ENCODE peak calls at places on chromosome 11, in six cellular contexts. V is transverse colon, K is hippocampal formation, A is body of pancreas, M is mesenteric fat pad, E is A673. Y is an unnamed sample.

GRCh38 chr11:6655790-6656580 is at the start of gene DCHS1:
- DNase-seq in V (peak; percentile 26), K (no peak), A (no peak), M (no peak), E (peak; percentile 7), Y (no peak)

GRCh38 chr11:76642341-76642740 is 28.2 kb downstream of the LRRC32 start:
- DNase-seq in V (no peak), K (no peak), A (no peak), M (peak; percentile 26), E (no peak), Y (no peak)

GRCh38 chr11:14902650-14903350 is 10.8 kb upstream of the CYP2R1 start:
- DNase-seq in V (no peak), K (no peak), A (peak; percentile 19), M (no peak), E (peak; percentile 25), Y (no peak)

GRCh38 chr11:69657911-69658605 is 17.1 kb downstream of the LTO1 start:
- DNase-seq in V (no peak), K (no peak), A (no peak), M (no peak), E (peak; percentile 41), Y (no peak)

GRCh38 chr11:82174610-82175009 is 559.1 kb downstream of the FAM181B start:
- DNase-seq in V (no peak), K (no peak), A (no peak), M (no peak), E (peak; percentile 59), Y (no peak)

GRCh38 chr11:1567052-1567720 is 4.9 kb downstream of the DUSP8 start:
- DNase-seq in V (no peak), K (no peak), A (peak; percentile 27), M (no peak), E (no peak), Y (no peak)

GRCh38 chr11:69587454-69588081 is 53.4 kb upstream of the CCND1 start:
- DNase-seq in V (no peak), K (no peak), A (no peak), M (no peak), E (no peak), Y (no peak)

GRCh38 chr11:72227316-72228228 is 3.0 kb downstream of the INPPL1 start:
- DNase-seq in V (no peak), K (no peak), A (peak; percentile 27), M (peak; percentile 87), E (no peak), Y (peak; percentile 60)

GRCh38 chr11:8095356-8095755 is 14.3 kb downstream of the TUB start:
- DNase-seq in V (no peak), K (no peak), A (no peak), M (peak; percentile 73), E (no peak), Y (no peak)

GRCh38 chr11:13713982-13714381 is 45.5 kb downstream of the FAR1 start:
- DNase-seq in V (no peak), K (no peak), A (no peak), M (no peak), E (no peak), Y (no peak)

GRCh38 chr11:70872950-70873735 is 379.2 kb downstream of the SHANK2 start:
- DNase-seq in V (no peak), K (no peak), A (no peak), M (no peak), E (no peak), Y (no peak)

GRCh38 chr11:120149246-120149645 is 11.3 kb upstream of the TRIM29 start:
- DNase-seq in V (no peak), K (no peak), A (no peak), M (no peak), E (no peak), Y (no peak)

GRCh38 chr11:102560555-102561011 is 30.0 kb upstream of the MMP7 start:
- DNase-seq in V (peak; percentile 15), K (peak; percentile 40), A (no peak), M (no peak), E (peak; percentile 18), Y (peak; percentile 20)

GRCh38 chr11:95404370-95404769 is 173.4 kb upstream of the SESN3 start:
- DNase-seq in V (no peak), K (no peak), A (no peak), M (no peak), E (no peak), Y (no peak)

GRCh38 chr11:47979378-47980092 is 824 bp upstream of the PTPRJ start:
- DNase-seq in V (no peak), K (no peak), A (no peak), M (no peak), E (no peak), Y (no peak)

GRCh38 chr11:117876341-117877119 is at the start of gene FXYD6:
- DNase-seq in V (peak; percentile 35), K (no peak), A (peak; percentile 30), M (peak; percentile 85), E (peak; percentile 65), Y (no peak)

GRCh38 chr11:128550967-128551522 is 36.3 kb downstream of the ETS1 start:
- DNase-seq in V (no peak), K (no peak), A (no peak), M (no peak), E (no peak), Y (no peak)

GRCh38 chr11:63719987-63720386 is 38.7 kb downstream of the RTN3 start:
- DNase-seq in V (no peak), K (no peak), A (no peak), M (no peak), E (no peak), Y (peak; percentile 69)

GRCh38 chr11:62445314-62445740 is 26.5 kb downstream of the SCGB1A1 start:
- DNase-seq in V (peak; percentile 56), K (no peak), A (peak; percentile 33), M (no peak), E (no peak), Y (no peak)

GRCh38 chr11:94757037-94757681 is 11.0 kb upstream of the AMOTL1 start:
- DNase-seq in V (no peak), K (no peak), A (no peak), M (no peak), E (peak; percentile 68), Y (no peak)

GRCh38 chr11:23976776-23977380 is 520.0 kb upstream of the LUZP2 start:
- DNase-seq in V (no peak), K (no peak), A (no peak), M (no peak), E (no peak), Y (no peak)

GRCh38 chr11:34830035-34830434 is 86.1 kb downstream of the APIP start:
- DNase-seq in V (no peak), K (no peak), A (no peak), M (no peak), E (peak; percentile 25), Y (no peak)

GRCh38 chr11:2296913-2297622 is 4.7 kb downstream of the C11orf21 start:
- DNase-seq in V (no peak), K (no peak), A (peak; percentile 11), M (peak; percentile 73), E (no peak), Y (no peak)

GRCh38 chr11:82720267-82720666 is 13.4 kb downstream of the FAM181B start:
- DNase-seq in V (peak; percentile 19), K (no peak), A (no peak), M (no peak), E (no peak), Y (no peak)

GRCh38 chr11:79400717-79401330 is 40.0 kb downstream of the TENM4 start:
- DNase-seq in V (peak; percentile 44), K (no peak), A (no peak), M (no peak), E (peak; percentile 36), Y (peak; percentile 26)

GRCh38 chr11:8011981-8012444 is 24.9 kb downstream of the EIF3F start:
- DNase-seq in V (no peak), K (peak; percentile 15), A (no peak), M (no peak), E (no peak), Y (peak; percentile 47)

GRCh38 chr11:12075291-12075690 is 35.1 kb upstream of the MICAL2 start:
- DNase-seq in V (no peak), K (no peak), A (no peak), M (peak; percentile 20), E (no peak), Y (no peak)

GRCh38 chr11:58561394-58562102 is 14.1 kb downstream of the LPXN start:
- DNase-seq in V (no peak), K (no peak), A (no peak), M (no peak), E (no peak), Y (peak; percentile 53)

GRCh38 chr11:18618341-18619025 is 15.7 kb downstream of the SPTY2D1 start:
- DNase-seq in V (no peak), K (no peak), A (no peak), M (no peak), E (no peak), Y (no peak)

GRCh38 chr11:105372214-105372613 is 232.6 kb upstream of the CARD18 start:
- DNase-seq in V (no peak), K (no peak), A (no peak), M (no peak), E (peak; percentile 27), Y (no peak)

GRCh38 chr11:19329910-19330309 is 89.2 kb upstream of the E2F8 start:
- DNase-seq in V (no peak), K (no peak), A (no peak), M (no peak), E (no peak), Y (no peak)